ENCODE peak calls at places on chromosomes 16 and 17, in ten cellular contexts. T is iPS-NIHi11; O is astrocyte of the spinal cord; R is GM04503; A is glomerular endothelial cell; Y is NCI-H1092; D is naive thymus-derived CD4-positive, alpha-beta T cell; J is NCI-H2107; I is stimulated activated CD4-positive, alpha-beta T cell treated with anti-CD3 and anti-CD28 coated beads, Interleukin-2, amount 100 ng/mL, for 24 hours; K is activated T-cell treated with anti-CD3 and anti-CD28 coated beads for 24 hours. B is an unnamed sample.

GRCh38 chr17:83062011-83062817 is 17.2 kb upstream of the METRNL start:
- DNase-seq in T (no peak), O (no peak), R (no peak), A (no peak), Y (no peak), D (no peak), J (no peak), I (no peak), K (no peak), B (no peak)

GRCh38 chr17:28985950-28986713 is 19.7 kb downstream of the SEZ6 start:
- DNase-seq in T (peak), O (no peak), R (no peak), A (no peak), Y (peak), D (no peak), J (peak), I (no peak), K (no peak), B (no peak)

GRCh38 chr17:21674242-21674731 is 18.0 kb upstream of the KCNJ18 start:
- DNase-seq in T (no peak), O (no peak), R (no peak), A (no peak), Y (no peak), D (no peak), J (no peak), I (no peak), K (no peak), B (no peak)

GRCh38 chr17:39538875-39539274 is 68.8 kb downstream of the NEUROD2 start:
- DNase-seq in T (no peak), O (no peak), R (no peak), A (no peak), Y (no peak), D (peak), J (no peak), I (no peak), K (no peak), B (no peak)

GRCh38 chr16:84759061-84759460 is 59.3 kb downstream of the USP10 start:
- DNase-seq in T (no peak), O (no peak), R (no peak), A (no peak), Y (no peak), D (peak), J (no peak), I (no peak), K (no peak), B (no peak)

GRCh38 chr17:7888184-7888920 is at the start of gene CHD3:
- DNase-seq in T (no peak), O (peak), R (no peak), A (no peak), Y (no peak), D (peak), J (no peak), I (peak), K (peak), B (no peak)

GRCh38 chr17:74519951-74520553 is 11.2 kb downstream of the CD300LB start:
- DNase-seq in T (peak), O (no peak), R (no peak), A (no peak), Y (no peak), D (no peak), J (no peak), I (no peak), K (no peak), B (no peak)

GRCh38 chr17:8574687-8575086 is 55.8 kb downstream of the MYH10 start:
- DNase-seq in T (no peak), O (no peak), R (no peak), A (no peak), Y (no peak), D (no peak), J (no peak), I (no peak), K (no peak), B (no peak)

GRCh38 chr17:29242790-29243189 is 3.9 kb upstream of the CRYBA1 start:
- DNase-seq in T (no peak), O (no peak), R (no peak), A (no peak), Y (no peak), D (no peak), J (no peak), I (no peak), K (no peak), B (no peak)

GRCh38 chr17:66989579-66989978 is 25.1 kb downstream of the CACNG4 start:
- DNase-seq in T (no peak), O (no peak), R (no peak), A (no peak), Y (no peak), D (no peak), J (no peak), I (no peak), K (no peak), B (no peak)

GRCh38 chr17:81740395-81740961 is 28.4 kb downstream of the SLC25A10 start:
- DNase-seq in T (no peak), O (no peak), R (no peak), A (no peak), Y (no peak), D (no peak), J (no peak), I (no peak), K (no peak), B (no peak)

GRCh38 chr16:10314811-10315210 is 71.0 kb upstream of the ATF7IP2 start:
- DNase-seq in T (no peak), O (peak), R (no peak), A (no peak), Y (no peak), D (peak), J (no peak), I (no peak), K (no peak), B (no peak)

GRCh38 chr16:86578056-86578455 is 293 bp upstream of the FOXL1 start:
- DNase-seq in T (no peak), O (peak), R (no peak), A (no peak), Y (no peak), D (no peak), J (no peak), I (no peak), K (no peak), B (no peak)

GRCh38 chr16:85840801-85841200 is 41.3 kb downstream of the COX4I1 start:
- DNase-seq in T (no peak), O (no peak), R (no peak), A (no peak), Y (no peak), D (no peak), J (no peak), I (no peak), K (no peak), B (no peak)

GRCh38 chr17:74792586-74792985 is 16.4 kb upstream of the NAT9 start:
- DNase-seq in T (no peak), O (no peak), R (no peak), A (no peak), Y (no peak), D (no peak), J (no peak), I (no peak), K (no peak), B (no peak)

GRCh38 chr16:13331918-13332317 is 430.5 kb downstream of the SHISA9 start:
- DNase-seq in T (no peak), O (no peak), R (no peak), A (no peak), Y (no peak), D (no peak), J (no peak), I (no peak), K (no peak), B (no peak)

GRCh38 chr17:35540589-35541404 is 3.3 kb upstream of the SLFN12L start:
- DNase-seq in T (no peak), O (peak), R (no peak), A (peak), Y (no peak), D (peak), J (no peak), I (peak), K (peak), B (peak)

GRCh38 chr17:45895969-45896793 is 1.8 kb downstream of the MAPT start:
- DNase-seq in T (no peak), O (peak), R (no peak), A (no peak), Y (peak), D (no peak), J (no peak), I (no peak), K (no peak), B (no peak)

GRCh38 chr16:85868495-85868894 is 30.5 kb upstream of the IRF8 start:
- DNase-seq in T (no peak), O (no peak), R (no peak), A (no peak), Y (no peak), D (no peak), J (no peak), I (no peak), K (no peak), B (no peak)

GRCh38 chr17:67326440-67326839 is 39.9 kb downstream of the PSMD12 start:
- DNase-seq in T (no peak), O (no peak), R (no peak), A (no peak), Y (no peak), D (no peak), J (no peak), I (no peak), K (no peak), B (no peak)

GRCh38 chr17:41610965-41611640 is 1.5 kb downstream of the KRT16 start:
- DNase-seq in T (no peak), O (no peak), R (no peak), A (no peak), Y (no peak), D (no peak), J (no peak), I (no peak), K (no peak), B (no peak)

GRCh38 chr17:13582776-13583414 is 18.8 kb downstream of the HS3ST3A1 start:
- DNase-seq in T (no peak), O (no peak), R (no peak), A (no peak), Y (no peak), D (no peak), J (no peak), I (no peak), K (no peak), B (no peak)

GRCh38 chr17:37092041-37092440 is 143.3 kb downstream of the AATF start:
- DNase-seq in T (no peak), O (no peak), R (no peak), A (no peak), Y (no peak), D (no peak), J (no peak), I (no peak), K (no peak), B (no peak)

GRCh38 chr16:81593481-81593880 is 148.9 kb downstream of the CMIP start:
- DNase-seq in T (no peak), O (no peak), R (no peak), A (no peak), Y (peak), D (no peak), J (peak), I (no peak), K (no peak), B (no peak)

GRCh38 chr16:30000768-30001631 is 5.0 kb downstream of the INO80E start:
- DNase-seq in T (no peak), O (no peak), R (no peak), A (no peak), Y (no peak), D (no peak), J (peak), I (no peak), K (no peak), B (no peak)

GRCh38 chr17:60601443-60602384 is 1.7 kb downstream of the PPM1D start:
- DNase-seq in T (peak), O (peak), R (peak), A (peak), Y (peak), D (peak), J (peak), I (peak), K (peak), B (no peak)

GRCh38 chr17:1304522-1304921 is 25.1 kb downstream of the TRARG1 start:
- DNase-seq in T (no peak), O (no peak), R (no peak), A (no peak), Y (no peak), D (no peak), J (no peak), I (no peak), K (no peak), B (no peak)

GRCh38 chr16:68800257-68800875 is 43.0 kb upstream of the TANGO6 start:
- DNase-seq in T (peak), O (peak), R (peak), A (peak), Y (peak), D (peak), J (peak), I (peak), K (peak), B (no peak)

GRCh38 chr17:80474231-80474932 is 2.0 kb downstream of the NPTX1 start:
- DNase-seq in T (peak), O (peak), R (no peak), A (no peak), Y (no peak), D (no peak), J (no peak), I (peak), K (no peak), B (no peak)

GRCh38 chr16:84423416-84423837 is 55.1 kb downstream of the ATP2C2 start:
- DNase-seq in T (peak), O (peak), R (no peak), A (no peak), Y (no peak), D (no peak), J (no peak), I (no peak), K (no peak), B (no peak)

GRCh38 chr17:79721993-79722671 is 8.6 kb upstream of the ENPP7 start:
- DNase-seq in T (peak), O (no peak), R (no peak), A (no peak), Y (no peak), D (no peak), J (no peak), I (no peak), K (no peak), B (no peak)

GRCh38 chr16:29674188-29674587 is 4.8 kb upstream of the QPRT start:
- DNase-seq in T (no peak), O (peak), R (no peak), A (no peak), Y (peak), D (no peak), J (no peak), I (no peak), K (no peak), B (no peak)

GRCh38 chr16:9000664-9001063 is 37.0 kb upstream of the USP7 start:
- DNase-seq in T (no peak), O (no peak), R (no peak), A (no peak), Y (no peak), D (no peak), J (no peak), I (no peak), K (no peak), B (no peak)

GRCh38 chr16:85902366-85903155 is 3.6 kb downstream of the IRF8 start:
- DNase-seq in T (no peak), O (no peak), R (no peak), A (no peak), Y (no peak), D (peak), J (no peak), I (peak), K (peak), B (peak)

GRCh38 chr16:4787627-4788482 is at the start of gene SEPTIN12:
- DNase-seq in T (no peak), O (no peak), R (no peak), A (no peak), Y (no peak), D (no peak), J (no peak), I (no peak), K (no peak), B (no peak)

GRCh38 chr16:79360267-79360666 is 240.3 kb downstream of the MAF start:
- DNase-seq in T (no peak), O (no peak), R (no peak), A (no peak), Y (no peak), D (no peak), J (no peak), I (no peak), K (no peak), B (no peak)

GRCh38 chr17:13753151-13753550 is 151.4 kb upstream of the HS3ST3A1 start:
- DNase-seq in T (no peak), O (no peak), R (no peak), A (no peak), Y (no peak), D (no peak), J (no peak), I (no peak), K (no peak), B (no peak)

GRCh38 chr17:71709271-71709670 is 411.5 kb upstream of the SOX9 start:
- DNase-seq in T (no peak), O (peak), R (peak), A (no peak), Y (no peak), D (no peak), J (no peak), I (no peak), K (no peak), B (no peak)